ENCODE peak calls at places on chromosomes 12 and 14, in six cellular contexts. O, G, N, Q, W and D are unnamed samples.

GRCh38 chr14:36910578-36910977 is 248.9 kb downstream of the PAX9 start:
- DNase-seq in O (no peak), Q (no peak), N (no peak), W (no peak), G (no peak), D (no peak)

GRCh38 chr12:90058721-90059120 is 350.1 kb upstream of the ATP2B1 start:
- DNase-seq in Q (no peak), W (no peak), O (peak; percentile 91), N (peak; percentile 86), G (peak; percentile 93), D (no peak)

GRCh38 chr12:52317443-52318052 is 3.6 kb downstream of the KRT83 start:
- DNase-seq in O (no peak), Q (no peak), G (no peak), W (no peak), N (no peak), D (no peak)

GRCh38 chr12:13116259-13116658 is 12.8 kb upstream of the GSG1 start:
- DNase-seq in W (no peak), O (no peak), N (no peak), Q (no peak), G (no peak), D (no peak)

GRCh38 chr14:46136456-46136855 is 515.1 kb downstream of the RPL10L start:
- DNase-seq in G (no peak), N (no peak), Q (no peak), W (no peak), O (no peak), D (peak; percentile 4)

GRCh38 chr12:68581926-68582325 is 28.8 kb upstream of the RAP1B start:
- DNase-seq in W (no peak), Q (no peak), N (no peak), O (no peak), G (no peak), D (no peak)

GRCh38 chr12:68865399-68866154 is 57.6 kb downstream of the MDM2 start:
- DNase-seq in W (no peak), N (peak; percentile 13), O (no peak), Q (no peak), G (no peak), D (no peak)

GRCh38 chr14:102226356-102227125 is 78.4 kb downstream of the MOK start:
- DNase-seq in G (no peak), Q (no peak), O (no peak), N (no peak), W (no peak), D (no peak)

GRCh38 chr14:22391908-22392307 is 197.1 kb downstream of the DAD1 start:
- DNase-seq in O (peak; percentile 74), Q (peak; percentile 63), W (no peak), G (peak; percentile 65), N (peak; percentile 83), D (peak; percentile 59)

GRCh38 chr12:30507576-30507975 is 188.1 kb downstream of the IPO8 start:
- DNase-seq in W (no peak), N (no peak), G (no peak), O (no peak), Q (no peak), D (no peak)

GRCh38 chr12:66683073-66683472 is 4.2 kb upstream of the GRIP1 start:
- DNase-seq in O (no peak), G (no peak), Q (no peak), N (no peak), W (no peak), D (no peak)

GRCh38 chr12:28425531-28425930 is 235.3 kb downstream of the CCDC91 start:
- DNase-seq in W (no peak), Q (no peak), N (no peak), O (no peak), G (no peak), D (no peak)

GRCh38 chr14:68441532-68441931 is 351.3 kb downstream of the ZFP36L1 start:
- DNase-seq in N (no peak), G (no peak), O (no peak), W (no peak), Q (no peak), D (no peak)

GRCh38 chr14:76923422-76924362 is 97.5 kb downstream of the LRRC74A start:
- DNase-seq in W (no peak), O (no peak), G (no peak), Q (no peak), N (no peak), D (no peak)

DNA sequence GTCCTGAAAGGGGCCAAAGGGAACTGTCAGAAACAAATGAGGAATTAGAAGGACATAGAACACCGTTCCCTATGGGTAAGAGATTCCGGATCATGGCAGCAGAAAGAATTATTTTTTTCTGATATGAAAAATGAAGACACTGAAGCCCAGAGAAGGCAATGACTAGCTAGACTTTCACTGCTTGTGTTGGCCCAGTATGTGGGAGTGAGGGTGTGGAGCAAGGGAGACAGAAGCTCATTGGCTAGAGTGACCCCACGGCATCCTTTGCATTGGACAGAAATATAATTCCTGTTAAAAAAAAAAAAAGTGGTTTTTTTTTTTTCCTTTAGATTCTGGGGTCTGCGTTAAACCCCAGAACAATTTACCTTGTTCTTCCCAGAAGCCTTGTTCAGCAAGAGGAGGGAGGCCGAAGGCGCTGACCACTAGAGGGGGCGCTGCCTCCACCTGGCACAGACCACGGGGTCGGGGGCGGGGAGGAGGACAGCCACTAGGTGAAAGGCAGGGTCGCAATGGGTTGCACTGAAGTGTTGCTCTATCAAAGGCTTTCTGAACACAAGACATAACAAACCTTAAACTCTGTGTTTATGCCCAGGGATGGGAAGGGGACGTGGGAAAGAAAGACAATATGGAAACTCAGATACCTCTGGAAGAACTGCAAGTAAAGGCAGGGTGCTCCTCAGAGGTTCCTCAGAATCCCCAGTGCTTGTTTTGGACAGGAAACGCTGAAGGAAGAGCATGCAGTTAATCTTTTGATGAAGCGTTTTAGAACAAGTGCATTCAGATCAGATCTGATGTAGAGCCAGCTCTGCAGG is 156.8 kb downstream of the KCNA5 start:
- DNase-seq in G (peak; percentile 28), O (no peak), Q (peak; percentile 50), W (no peak), N (no peak), D (peak; percentile 90)
- TF ChIP-seq CTCF in G (peak; percentile 58), O (peak; percentile 84), Q (peak; percentile 52), W (peak; percentile 84), N (peak; percentile 33), D (peak; percentile 79)

DNA sequence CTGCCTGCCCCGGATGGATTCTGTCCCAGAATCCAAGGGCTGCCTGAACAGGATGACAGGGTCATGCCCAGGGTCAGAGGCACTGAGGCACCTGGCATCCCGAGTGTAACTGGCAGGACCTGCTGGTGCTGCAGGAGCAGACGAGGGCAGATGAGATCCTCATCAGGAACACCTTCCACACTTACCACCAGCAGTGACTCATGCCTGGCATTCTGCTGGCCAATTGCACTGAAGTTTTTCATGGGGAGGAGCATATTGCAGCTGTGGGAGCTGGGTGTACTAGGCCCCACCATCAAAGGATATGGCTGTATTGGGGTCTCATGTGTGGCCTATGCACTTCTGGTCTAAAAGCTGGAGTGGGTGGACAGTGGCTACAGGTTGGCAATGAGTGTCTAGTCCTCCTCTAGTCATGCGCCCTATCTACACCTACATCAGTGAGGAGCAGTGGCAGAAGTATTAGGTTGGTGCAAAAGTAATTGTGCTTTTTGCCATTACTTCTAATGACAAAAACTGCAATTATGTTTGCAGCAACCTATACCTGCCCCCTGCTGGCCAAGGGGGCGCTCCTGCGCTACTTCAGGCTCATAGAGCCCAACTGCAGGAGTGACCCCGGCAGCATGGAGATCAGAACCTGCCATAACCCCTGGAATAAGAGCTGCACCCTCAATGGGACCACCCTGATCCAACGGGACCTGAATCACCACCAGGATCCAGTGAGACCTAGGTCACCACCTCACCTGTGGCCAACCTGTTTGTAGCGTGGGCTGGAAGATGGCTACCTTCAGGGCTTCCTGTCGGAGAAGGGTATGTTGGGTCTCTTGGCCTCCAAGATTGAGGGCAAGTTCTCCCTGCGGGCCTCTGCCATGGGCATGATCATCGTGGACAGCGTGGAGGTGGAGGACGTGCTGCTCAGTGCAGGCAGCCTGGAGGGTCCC is 8.0 kb upstream of the C12orf42 start:
- DNase-seq in Q (peak; percentile 51), W (no peak), O (no peak), N (no peak), G (no peak), D (peak; percentile 71)
- TF ChIP-seq CTCF in Q (peak; percentile 72), W (peak; percentile 73), O (no peak), N (no peak), G (no peak), D (peak; percentile 82)

GRCh38 chr12:48446372-48446771 is 26.0 kb upstream of the ANP32D start:
- DNase-seq in O (no peak), N (no peak), Q (no peak), W (no peak), G (no peak), D (no peak)

GRCh38 chr12:48442191-48442828 is 30.0 kb upstream of the ANP32D start:
- DNase-seq in W (no peak), N (no peak), Q (no peak), G (no peak), O (no peak), D (no peak)

GRCh38 chr12:48445538-48445937 is 26.8 kb upstream of the ANP32D start:
- DNase-seq in G (no peak), O (no peak), N (no peak), Q (no peak), W (no peak), D (no peak)

GRCh38 chr12:48441122-48441521 is 31.2 kb upstream of the ANP32D start:
- DNase-seq in G (no peak), N (peak; percentile 6), Q (no peak), W (no peak), O (no peak), D (no peak)
- TF ChIP-seq CTCF in G (no peak), N (no peak), Q (no peak), W (no peak), O (no peak), D (no peak)

GRCh38 chr12:108134744-108135143 is 5.7 kb downstream of the WSCD2 start:
- DNase-seq in W (no peak), Q (no peak), O (no peak), G (no peak), N (no peak), D (no peak)
- TF ChIP-seq CTCF in W (no peak), Q (no peak), O (no peak), G (no peak), N (no peak), D (no peak)

GRCh38 chr12:2250797-2251196 is 198.0 kb downstream of the CACNA1C start:
- DNase-seq in O (no peak), Q (no peak), W (no peak), N (peak; percentile 34), G (no peak), D (no peak)
- TF ChIP-seq CTCF in O (no peak), Q (no peak), W (no peak), N (no peak), G (no peak), D (no peak)

GRCh38 chr12:99253068-99253467 is 394.5 kb upstream of the GARIN6 start:
- DNase-seq in G (no peak), Q (no peak), N (no peak), O (no peak), W (no peak), D (no peak)
- TF ChIP-seq CTCF in G (no peak), Q (peak; percentile 17), N (no peak), O (peak; percentile 18), W (peak; percentile 59), D (no peak)

GRCh38 chr12:95446511-95446910 is 27.4 kb upstream of the METAP2 start:
- DNase-seq in N (peak; percentile 37), W (no peak), Q (no peak), O (no peak), G (peak; percentile 7), D (peak; percentile 38)
- TF ChIP-seq CTCF in N (no peak), W (no peak), Q (no peak), O (no peak), G (no peak), D (no peak)

GRCh38 chr14:64298773-64299172 is 4.6 kb upstream of the ESR2 start:
- DNase-seq in G (no peak), W (no peak), O (no peak), N (peak; percentile 13), Q (no peak), D (no peak)
- TF ChIP-seq CTCF in G (no peak), W (peak; percentile 52), O (no peak), N (no peak), Q (no peak), D (peak; percentile 25)